ENCODE peak calls at places on chromosomes 2 and 18, in five cellular contexts. A is uterus; F is naive thymus-derived CD4-positive, alpha-beta T cell; D is stomach; W is heart left ventricle. O is an unnamed sample.
A peak's percentile ranks its signal among the peaks of the same experiment; 100 is the strongest.

GRCh38 chr2:197433770-197434438 is 924 bp downstream of the SF3B1 start:
- DNase-seq in A (no peak), F (no peak), D (no peak), W (no peak), O (no peak)

GRCh38 chr2:208072250-208072892 is 47.0 kb upstream of the PLEKHM3 start:
- DNase-seq in A (peak; percentile 53), F (peak; percentile 38), D (peak; percentile 64), W (peak; percentile 52), O (no peak)

GRCh38 chr2:23824777-23825212 is 102.1 kb downstream of the ATAD2B start:
- DNase-seq in A (no peak), F (peak; percentile 50), D (no peak), W (no peak), O (no peak)

GRCh38 chr2:127479219-127479825 is 47.0 kb downstream of the IWS1 start:
- DNase-seq in A (no peak), F (peak; percentile 23), D (no peak), W (no peak), O (no peak)

GRCh38 chr18:76446746-76447267 is 48.2 kb downstream of the ZNF516 start:
- DNase-seq in A (no peak), F (no peak), D (no peak), W (no peak), O (no peak)

GRCh38 chr2:164722604-164723338 is 101.5 kb upstream of the GRB14 start:
- DNase-seq in A (no peak), F (no peak), D (no peak), W (no peak), O (no peak)

GRCh38 chr18:46331316-46331715 is 227.1 kb downstream of the HAUS1 start:
- DNase-seq in A (no peak), F (no peak), D (no peak), W (no peak), O (no peak)

GRCh38 chr2:233706720-233707119 is 6.0 kb upstream of the UGT1A5 start:
- DNase-seq in A (no peak), F (no peak), D (no peak), W (no peak), O (no peak)

GRCh38 chr2:20471148-20471547 is 24.3 kb downstream of the RHOB start:
- DNase-seq in A (no peak), F (no peak), D (no peak), W (no peak), O (no peak)

GRCh38 chr18:10566390-10566789 is 40.6 kb downstream of the NAPG start:
- DNase-seq in A (no peak), F (no peak), D (no peak), W (no peak), O (no peak)

GRCh38 chr2:182915369-182916326 is 49.2 kb upstream of the FRZB start:
- DNase-seq in A (no peak), F (no peak), D (no peak), W (no peak), O (no peak)

GRCh38 chr2:108084311-108084710 is 98.0 kb downstream of the SLC5A7 start:
- DNase-seq in A (no peak), F (no peak), D (no peak), W (no peak), O (no peak)

GRCh38 chr18:44686156-44686555 is 5.5 kb downstream of the SETBP1 start:
- DNase-seq in A (no peak), F (no peak), D (no peak), W (no peak), O (no peak)

GRCh38 chr18:61637905-61638304 is 254.9 kb downstream of the RNF152 start:
- DNase-seq in A (no peak), F (no peak), D (peak; percentile 72), W (no peak), O (no peak)

GRCh38 chr2:240601831-240602160 is 15.3 kb downstream of the CAPN10 start:
- DNase-seq in A (no peak), F (no peak), D (no peak), W (peak; percentile 13), O (peak; percentile 42)

GRCh38 chr2:72828840-72829507 is 3.1 kb upstream of the EXOC6B start:
- DNase-seq in A (no peak), F (no peak), D (no peak), W (no peak), O (no peak)

GRCh38 chr2:10385933-10386773 is 62.0 kb downstream of the ODC1 start:
- DNase-seq in A (no peak), F (no peak), D (no peak), W (no peak), O (no peak)

GRCh38 chr2:100852999-100853908 is 33.3 kb downstream of the NPAS2 start:
- DNase-seq in A (no peak), F (no peak), D (no peak), W (no peak), O (no peak)

GRCh38 chr2:128454980-128455709 is 136.5 kb upstream of the HS6ST1 start:
- DNase-seq in A (no peak), F (no peak), D (peak; percentile 22), W (peak; percentile 1), O (peak; percentile 54)

GRCh38 chr2:64426191-64426952 is 27.6 kb upstream of the LGALSL start:
- DNase-seq in A (no peak), F (no peak), D (no peak), W (no peak), O (no peak)

GRCh38 chr2:21055879-21056790 is 12.3 kb upstream of the APOB start:
- DNase-seq in A (no peak), F (no peak), D (no peak), W (no peak), O (no peak)

GRCh38 chr2:226607379-226607778 is 192.2 kb downstream of the IRS1 start:
- DNase-seq in A (no peak), F (no peak), D (no peak), W (no peak), O (no peak)
- H3K4me1 ChIP-seq in A (no peaks in the 10 kb centered on the region), F (no peaks in the 10 kb centered on the region), D (no peaks in the 10 kb centered on the region), W (no peaks in the 10 kb centered on the region), O (peaks cover 5% of the 10 kb centered on the region)

DNA sequence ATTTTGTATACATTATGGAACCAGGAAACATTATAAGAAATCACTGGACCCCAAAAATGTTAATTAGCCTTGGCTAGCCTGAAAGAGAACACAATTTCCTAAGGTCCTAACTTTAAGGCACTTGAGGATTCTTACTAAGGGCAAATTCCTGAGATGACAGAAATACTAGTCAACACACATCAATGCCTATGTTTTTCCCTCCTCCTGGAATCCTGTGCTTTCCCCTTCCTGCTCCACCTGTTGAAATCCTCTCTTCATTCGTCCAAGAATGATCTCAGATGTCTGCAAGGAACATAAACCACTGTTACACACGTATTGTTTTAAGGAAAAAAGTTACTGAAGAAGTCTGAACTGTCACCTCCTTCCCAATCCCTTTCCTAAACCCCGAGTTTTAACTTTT is 21.2 kb upstream of the DARS1 start:
- DNase-seq in A (no peak), F (no peak), D (no peak), W (no peak), O (no peak)
- H3K4me1 ChIP-seq in A (no peaks in the 10 kb centered on the region), F (peaks cover 11% of the 10 kb centered on the region), D (no peaks in the 10 kb centered on the region), W (no peaks in the 10 kb centered on the region), O (no peaks in the 10 kb centered on the region)

DNA sequence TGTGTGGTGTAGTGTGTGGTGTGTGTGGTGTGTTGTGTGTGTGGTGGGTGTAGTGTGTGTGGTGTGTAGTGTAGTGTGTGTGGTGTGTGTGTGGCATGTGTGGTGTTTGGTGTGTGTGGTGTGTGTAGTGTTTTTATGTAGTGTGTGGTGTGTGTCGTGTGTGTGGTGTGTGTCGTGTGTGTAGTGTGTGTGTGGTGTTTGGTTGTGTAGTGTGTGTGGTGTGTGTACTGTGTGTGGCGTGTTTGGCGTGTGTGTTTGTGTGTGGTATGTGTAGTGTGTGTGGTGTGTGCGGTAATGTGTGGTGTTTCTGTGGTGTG is 4.7 kb upstream of the RTP5 start:
- DNase-seq in A (no peak), F (no peak), D (no peak), W (no peak), O (no peak)
- H3K4me1 ChIP-seq in A (peaks cover 11% of the 10 kb centered on the region), F (peaks cover 21% of the 10 kb centered on the region), D (peaks cover 2% of the 10 kb centered on the region), W (no peaks in the 10 kb centered on the region), O (peaks cover 25% of the 10 kb centered on the region)

GRCh38 chr2:109211324-109211723 is 82.3 kb downstream of the SH3RF3 start:
- DNase-seq in A (no peak), F (no peak), D (no peak), W (no peak), O (no peak)

GRCh38 chr2:109209412-109209811 is 80.4 kb downstream of the SH3RF3 start:
- DNase-seq in A (no peak), F (no peak), D (no peak), W (no peak), O (no peak)

GRCh38 chr2:109210431-109211200 is 81.6 kb downstream of the SH3RF3 start:
- DNase-seq in A (no peak), F (no peak), D (no peak), W (no peak), O (no peak)

GRCh38 chr2:109208951-109209335 is 79.9 kb downstream of the SH3RF3 start:
- DNase-seq in A (no peak), F (no peak), D (no peak), W (no peak), O (peak; percentile 34)

GRCh38 chr2:109209941-109210340 is 80.9 kb downstream of the SH3RF3 start:
- DNase-seq in A (no peak), F (no peak), D (no peak), W (no peak), O (no peak)
- H3K4me1 ChIP-seq in A (peaks cover 19% of the 10 kb centered on the region), F (peaks cover 17% of the 10 kb centered on the region), D (peaks cover 24% of the 10 kb centered on the region), W (no peaks in the 10 kb centered on the region), O (peaks cover 38% of the 10 kb centered on the region)

GRCh38 chr2:47737191-47737975 is 45.6 kb upstream of the MSH6 start:
- DNase-seq in A (no peak), F (no peak), D (no peak), W (no peak), O (no peak)

GRCh38 chr2:47741637-47742036 is 41.3 kb upstream of the MSH6 start:
- DNase-seq in A (no peak), F (no peak), D (no peak), W (no peak), O (no peak)

GRCh38 chr2:47744074-47744473 is 38.9 kb upstream of the MSH6 start:
- DNase-seq in A (no peak), F (no peak), D (no peak), W (no peak), O (no peak)

GRCh38 chr2:47738331-47738730 is 44.6 kb upstream of the MSH6 start:
- DNase-seq in A (no peak), F (no peak), D (no peak), W (no peak), O (no peak)

DNA sequence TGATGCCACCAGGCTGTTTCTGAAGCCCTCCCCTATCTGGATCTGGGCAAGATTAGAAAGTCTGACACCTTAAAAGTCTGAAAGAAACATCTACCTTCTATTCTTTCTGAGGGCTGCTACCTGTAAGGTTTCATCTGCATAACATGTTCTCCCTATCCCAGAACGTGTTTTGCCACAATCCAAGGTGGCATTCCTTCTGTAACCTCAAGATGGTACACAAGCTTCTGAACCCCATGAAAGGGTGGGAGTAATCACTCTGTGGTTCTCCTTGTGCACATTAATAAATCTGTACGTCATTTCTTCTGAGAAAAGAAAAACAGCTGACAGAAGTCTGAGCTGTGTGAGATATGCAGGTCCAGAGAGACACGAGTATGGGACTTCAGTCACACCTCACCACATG is 41.8 kb upstream of the MSH6 start:
- DNase-seq in A (no peak), F (no peak), D (no peak), W (no peak), O (no peak)
- H3K4me1 ChIP-seq in A (no peaks in the 10 kb centered on the region), F (no peaks in the 10 kb centered on the region), D (no peaks in the 10 kb centered on the region), W (no peaks in the 10 kb centered on the region), O (no peaks in the 10 kb centered on the region)

O was measured in suprapubic skin.